ENCODE peak calls at places on chromosomes 1 and 21, in five cellular contexts. M is tibial nerve, P is body of pancreas, L is heart left ventricle, G is lower leg skin. S is an unnamed sample.
A peak's percentile ranks its signal among the peaks of the same experiment; 100 is the strongest.

GRCh38 chr1:7104053-7104738 is 318.9 kb downstream of the CAMTA1 start:
- DNase-seq in M (no peak), P (no peak), L (no peak), G (no peak), S (no peak)

GRCh38 chr21:42037943-42038342 is 27.8 kb upstream of the ZBTB21 start:
- DNase-seq in M (no peak), P (no peak), L (no peak), G (no peak), S (no peak)

GRCh38 chr1:79295967-79296366 is 289.4 kb upstream of the ADGRL4 start:
- DNase-seq in M (no peak), P (no peak), L (no peak), G (no peak), S (no peak)

GRCh38 chr1:31799196-31799894 is 16.5 kb downstream of the SPOCD1 start:
- DNase-seq in M (no peak), P (no peak), L (no peak), G (peak; percentile 65), S (no peak)

GRCh38 chr1:81775510-81775909 is 25.2 kb upstream of the ADGRL2 start:
- DNase-seq in M (no peak), P (no peak), L (no peak), G (no peak), S (no peak)

GRCh38 chr1:34843392-34844251 is 15.9 kb downstream of the SMIM12 start:
- DNase-seq in M (no peak), P (no peak), L (no peak), G (peak; percentile 48), S (no peak)

GRCh38 chr21:17435565-17436543 is 77.0 kb upstream of the CXADR start:
- DNase-seq in M (no peak), P (no peak), L (no peak), G (no peak), S (no peak)

GRCh38 chr1:159918041-159918917 is 7.0 kb downstream of the TAGLN2 start:
- DNase-seq in M (no peak), P (no peak), L (no peak), G (no peak), S (no peak)

GRCh38 chr1:178692564-178693327 is 32.3 kb upstream of the RALGPS2 start:
- DNase-seq in M (no peak), P (no peak), L (no peak), G (no peak), S (no peak)

GRCh38 chr1:228338521-228339051 is 68.0 kb downstream of the TRIM11 start:
- DNase-seq in M (no peak), P (peak; percentile 7), L (peak; percentile 54), G (peak; percentile 72), S (no peak)

GRCh38 chr1:9822490-9822889 is 1.3 kb downstream of the CLSTN1 start:
- DNase-seq in M (no peak), P (no peak), L (no peak), G (no peak), S (no peak)

GRCh38 chr21:15826147-15826780 is 96.5 kb downstream of the USP25 start:
- DNase-seq in M (no peak), P (peak; percentile 19), L (no peak), G (no peak), S (no peak)

GRCh38 chr1:227769601-227770494 is 34.6 kb downstream of the SNAP47 start:
- DNase-seq in M (no peak), P (no peak), L (peak; percentile 44), G (no peak), S (no peak)

GRCh38 chr21:34807146-34807880 is 138.5 kb downstream of the CLIC6 start:
- DNase-seq in M (no peak), P (no peak), L (no peak), G (peak; percentile 86), S (no peak)

GRCh38 chr21:29075706-29076447 is 2.4 kb upstream of the CCT8 start:
- DNase-seq in M (no peak), P (no peak), L (no peak), G (no peak), S (no peak)

GRCh38 chr1:38690790-38691189 is 168.8 kb downstream of the RRAGC start:
- DNase-seq in M (no peak), P (no peak), L (no peak), G (no peak), S (no peak)

GRCh38 chr1:9440261-9440660 is 99.0 kb upstream of the SLC25A33 start:
- DNase-seq in M (no peak), P (no peak), L (no peak), G (no peak), S (no peak)

GRCh38 chr1:61746768-61747167 is 4.5 kb downstream of the PATJ start:
- DNase-seq in M (no peak), P (no peak), L (no peak), G (no peak), S (no peak)

GRCh38 chr1:27605796-27606707 is 2.1 kb upstream of the AHDC1 start:
- DNase-seq in M (no peak), P (peak; percentile 57), L (peak; percentile 1), G (no peak), S (no peak)

GRCh38 chr21:30227633-30228404 is 11.9 kb upstream of the CLDN8 start:
- DNase-seq in M (no peak), P (peak; percentile 26), L (no peak), G (no peak), S (no peak)

GRCh38 chr1:95042286-95042685 is 30.5 kb downstream of the ALG14 start:
- DNase-seq in M (peak; percentile 18), P (no peak), L (no peak), G (no peak), S (no peak)

GRCh38 chr1:207858271-207858670 is 52.7 kb downstream of the CD34 start:
- DNase-seq in M (no peak), P (no peak), L (no peak), G (no peak), S (no peak)

GRCh38 chr1:88685239-88685604 is 1.1 kb downstream of the PKN2 start:
- DNase-seq in M (no peak), P (no peak), L (no peak), G (no peak), S (no peak)

GRCh38 chr1:202105571-202106339 is 17.0 kb upstream of the GPR37L1 start:
- DNase-seq in M (no peak), P (peak; percentile 65), L (no peak), G (no peak), S (no peak)

GRCh38 chr1:36560177-36560576 is 77.5 kb upstream of the CSF3R start:
- DNase-seq in M (no peak), P (no peak), L (no peak), G (peak; percentile 60), S (no peak)

GRCh38 chr1:58887059-58887458 is 103.2 kb upstream of the JUN start:
- DNase-seq in M (no peak), P (no peak), L (no peak), G (no peak), S (no peak)

GRCh38 chr1:36696261-36696940 is 213.7 kb upstream of the CSF3R start:
- DNase-seq in M (no peak), P (no peak), L (no peak), G (peak; percentile 64), S (no peak)

GRCh38 chr1:25685211-25685750 is 68.7 kb downstream of the MAN1C1 start:
- DNase-seq in M (no peak), P (no peak), L (no peak), G (no peak), S (no peak)

GRCh38 chr1:184291701-184292100 is 95.1 kb upstream of the C1orf21 start:
- DNase-seq in M (no peak), P (no peak), L (no peak), G (no peak), S (no peak)

GRCh38 chr1:34846265-34846664 is 13.3 kb downstream of the SMIM12 start:
- DNase-seq in M (no peak), P (no peak), L (no peak), G (no peak), S (no peak)

GRCh38 chr1:169060906-169061683 is 45.4 kb upstream of the ATP1B1 start:
- DNase-seq in M (no peak), P (no peak), L (no peak), G (no peak), S (no peak)

DNA sequence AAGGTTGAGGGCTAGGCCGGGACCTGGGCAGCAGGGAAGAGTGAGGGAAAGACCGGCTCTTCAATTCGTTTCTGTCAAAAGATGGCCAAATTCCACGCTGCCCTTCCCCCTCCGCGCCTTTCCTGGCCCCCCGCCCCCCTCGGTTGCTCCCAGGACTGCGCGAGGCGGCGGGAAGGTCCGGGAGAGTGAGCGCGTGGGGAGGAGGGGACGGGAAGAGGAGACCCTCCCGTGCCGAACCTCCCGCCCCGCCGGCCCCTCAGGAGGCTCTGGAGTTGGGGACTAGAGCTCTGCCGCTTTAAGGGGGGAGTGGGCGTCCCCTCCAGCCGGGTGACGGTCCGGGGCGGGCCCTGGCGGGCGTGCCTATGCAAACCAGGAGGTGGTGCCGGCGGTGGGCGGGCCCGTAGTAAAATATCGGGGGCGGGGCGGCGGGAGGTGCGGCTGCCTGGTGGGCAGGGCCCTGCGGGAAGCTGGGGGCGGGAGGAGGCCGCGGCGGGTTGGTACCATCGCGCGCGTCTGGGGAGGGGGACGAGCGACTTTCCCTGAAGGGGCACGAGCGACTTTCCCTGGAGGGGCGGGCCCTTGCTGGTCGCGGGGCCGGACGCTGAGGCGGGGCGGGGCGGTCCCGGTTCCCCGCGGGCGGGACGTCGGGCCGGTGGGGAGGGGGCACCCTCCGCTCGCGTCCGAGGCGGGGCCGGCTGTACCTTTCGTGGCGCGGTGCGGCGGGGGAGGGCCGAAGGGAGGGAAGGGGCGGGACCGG is 58.2 kb downstream of the BCL9 start:
- DNase-seq in M (peak; percentile 95), P (peak; percentile 98), L (peak; percentile 99), G (peak; percentile 99), S (peak; percentile 78)
- TF ChIP-seq POLR2A in M (peak; percentile 73), P (peak; percentile 54), L (peak; percentile 91), G (no peak), S (no peak)

GRCh38 chr1:156632355-156632754 is 9.6 kb upstream of the BCAN start:
- DNase-seq in M (no peak), P (no peak), L (no peak), G (no peak), S (no peak)
- TF ChIP-seq POLR2A in M (no peak), P (no peak), L (no peak), G (no peak), S (no peak)

GRCh38 chr1:51520700-51521248 is 1.7 kb upstream of the EPS15 start:
- DNase-seq in M (no peak), P (no peak), L (no peak), G (no peak), S (no peak)
- TF ChIP-seq POLR2A in M (no peak), P (no peak), L (no peak), G (no peak), S (no peak)

GRCh38 chr1:234724517-234725176 is 114.7 kb upstream of the IRF2BP2 start:
- DNase-seq in M (peak; percentile 59), P (peak; percentile 87), L (peak; percentile 84), G (peak; percentile 93), S (no peak)

GRCh38 chr1:234721476-234722266 is 111.7 kb upstream of the IRF2BP2 start:
- DNase-seq in M (peak; percentile 50), P (peak; percentile 79), L (no peak), G (no peak), S (no peak)

GRCh38 chr1:234720709-234721436 is 110.9 kb upstream of the IRF2BP2 start:
- DNase-seq in M (no peak), P (no peak), L (no peak), G (peak; percentile 90), S (no peak)

GRCh38 chr1:234722267-234722704 is 112.3 kb upstream of the IRF2BP2 start:
- DNase-seq in M (no peak), P (no peak), L (no peak), G (no peak), S (no peak)

GRCh38 chr1:234722904-234723588 is 113.1 kb upstream of the IRF2BP2 start:
- DNase-seq in M (peak; percentile 54), P (peak; percentile 82), L (no peak), G (peak; percentile 96), S (no peak)
- TF ChIP-seq POLR2A in M (no peak), P (no peak), L (no peak), G (no peak), S (no peak)

GRCh38 chr1:240598602-240599001 is 13.4 kb downstream of the GREM2 start:
- DNase-seq in M (no peak), P (no peak), L (no peak), G (peak; percentile 6), S (no peak)
- TF ChIP-seq POLR2A in M (no peak), P (no peak), L (no peak), G (no peak), S (no peak)